ENCODE peak calls at places on chromosomes 16 and 17, in ten cellular contexts. J, E, B, S, K, Z, G, Q, C and W are unnamed samples.

GRCh38 chr16:5461141-5461540 is 363.5 kb upstream of the EEF2KMT start:
- DNase-seq in J (no peak), E (no peak), K (no peak), Z (no peak), Q (no peak), B (no peak), C (no peak), G (no peak), S (no peak), W (no peak)

GRCh38 chr16:1121009-1121408 is 25.0 kb upstream of the C1QTNF8 start:
- DNase-seq in B (no peak), Q (no peak), K (no peak), G (no peak), C (no peak), E (no peak), S (no peak), J (no peak), Z (no peak), W (no peak)

GRCh38 chr17:73307130-73307529 is 4.7 kb downstream of the CDC42EP4 start:
- DNase-seq in C (no peak), S (no peak), B (no peak), Q (peak), G (peak), Z (peak), E (no peak), J (no peak), K (peak), W (no peak)

GRCh38 chr16:15502041-15502725 is 67.8 kb downstream of the BMERB1 start:
- DNase-seq in B (no peak), S (no peak), C (no peak), J (no peak), Z (no peak), Q (no peak), E (no peak), K (no peak), G (no peak), W (no peak)

GRCh38 chr17:8742828-8743227 is 1.8 kb downstream of the CCDC42 start:
- DNase-seq in Q (no peak), G (no peak), J (no peak), K (no peak), Z (no peak), S (no peak), C (no peak), E (no peak), B (no peak), W (no peak)

GRCh38 chr17:41402161-41402560 is 4.8 kb upstream of the KRT31 start:
- DNase-seq in S (no peak), J (no peak), B (no peak), Z (no peak), E (no peak), K (no peak), Q (no peak), G (no peak), C (no peak), W (no peak)

GRCh38 chr17:71440513-71440912 is 680.3 kb upstream of the SOX9 start:
- DNase-seq in J (no peak), C (no peak), G (no peak), B (no peak), Z (no peak), S (no peak), K (no peak), E (no peak), Q (peak), W (no peak)

GRCh38 chr17:57774872-57775271 is 29.8 kb upstream of the CCDC182 start:
- DNase-seq in G (no peak), B (no peak), S (no peak), Q (no peak), E (no peak), K (no peak), Z (no peak), C (no peak), J (no peak), W (no peak)

GRCh38 chr16:66408181-66409048 is 18.7 kb upstream of the BEAN1 start:
- DNase-seq in K (no peak), C (no peak), G (peak), E (no peak), S (no peak), Z (no peak), J (no peak), B (peak), Q (no peak), W (peak)

GRCh38 chr16:66935319-66936011 is at the start of gene CES2:
- DNase-seq in K (peak), C (no peak), E (no peak), S (peak), J (no peak), B (peak), Z (peak), Q (peak), G (peak), W (no peak)

GRCh38 chr16:75029854-75030253 is 31.0 kb downstream of the ZNRF1 start:
- DNase-seq in E (no peak), S (no peak), B (no peak), J (no peak), K (no peak), C (no peak), Q (no peak), G (no peak), Z (no peak), W (no peak)

GRCh38 chr16:58042886-58043515 is 17.4 kb downstream of the MMP15 start:
- DNase-seq in B (no peak), Z (no peak), C (no peak), K (no peak), J (no peak), Q (no peak), S (no peak), G (no peak), E (no peak), W (no peak)

GRCh38 chr16:58127033-58127556 is 2.1 kb downstream of the CFAP20 start:
- DNase-seq in G (no peak), Q (no peak), C (peak), J (peak), K (no peak), B (no peak), E (no peak), Z (no peak), S (peak), W (peak)

DNA sequence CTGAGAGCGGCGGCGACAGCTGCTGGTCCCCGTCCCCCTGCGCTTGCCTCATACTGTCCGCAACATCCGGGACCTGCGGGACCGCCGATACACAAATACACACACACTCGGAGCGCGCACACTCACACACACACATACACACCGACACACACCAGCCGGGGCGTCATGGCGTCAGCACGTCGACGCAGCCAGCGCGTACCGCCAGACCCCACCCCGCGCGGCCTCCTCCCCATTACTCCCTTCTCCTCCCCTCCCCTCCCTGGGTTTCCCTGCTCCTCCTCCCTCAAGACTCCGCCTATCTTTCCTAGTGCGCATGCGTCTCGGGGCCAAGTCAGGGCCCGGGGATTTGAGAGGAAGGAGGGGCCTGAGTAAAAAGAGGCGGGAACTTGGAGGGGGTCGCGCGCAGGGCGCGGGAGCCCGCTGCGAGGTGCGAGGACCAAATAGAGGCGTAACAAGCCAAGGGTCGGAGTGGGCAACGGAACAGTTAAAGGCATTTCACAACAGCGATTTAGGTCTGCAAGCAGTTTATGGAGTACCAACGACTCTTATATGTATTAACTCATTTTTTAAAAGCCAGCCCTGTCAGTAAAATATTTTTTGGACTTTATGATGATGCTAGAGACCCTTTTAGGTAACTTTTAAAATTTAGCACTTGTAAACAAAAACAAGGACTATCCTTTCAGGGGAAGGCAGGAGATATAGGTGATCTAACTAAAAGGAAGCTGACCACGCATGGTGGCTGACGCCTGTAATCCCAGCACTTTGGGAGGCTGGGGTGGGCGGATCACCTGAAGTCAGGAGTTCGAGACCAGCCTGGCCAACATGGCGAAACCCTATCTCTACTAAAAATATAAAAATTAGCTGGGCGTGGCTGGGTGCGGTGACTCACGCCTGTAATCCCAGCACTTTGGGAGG is at the start of gene SPOP:
- DNase-seq in G (peak), E (peak), C (peak), Q (peak), Z (peak), S (peak), K (peak), B (peak), J (peak), W (peak)
- TF ChIP-seq POLR2A in G (peak), E (peak), C (peak), Q (peak), Z (peak), S (peak), K (peak), B (no peak), J (peak), W (peak)

GRCh38 chr16:59368586-59368985 is 634.5 kb upstream of the GOT2 start:
- DNase-seq in Z (no peak), J (no peak), Q (no peak), C (no peak), K (no peak), B (no peak), G (no peak), E (no peak), S (no peak), W (no peak)
- TF ChIP-seq POLR2A in Z (no peak), J (no peak), Q (no peak), C (no peak), K (no peak), B (no peak), G (no peak), E (no peak), S (no peak), W (no peak)

DNA sequence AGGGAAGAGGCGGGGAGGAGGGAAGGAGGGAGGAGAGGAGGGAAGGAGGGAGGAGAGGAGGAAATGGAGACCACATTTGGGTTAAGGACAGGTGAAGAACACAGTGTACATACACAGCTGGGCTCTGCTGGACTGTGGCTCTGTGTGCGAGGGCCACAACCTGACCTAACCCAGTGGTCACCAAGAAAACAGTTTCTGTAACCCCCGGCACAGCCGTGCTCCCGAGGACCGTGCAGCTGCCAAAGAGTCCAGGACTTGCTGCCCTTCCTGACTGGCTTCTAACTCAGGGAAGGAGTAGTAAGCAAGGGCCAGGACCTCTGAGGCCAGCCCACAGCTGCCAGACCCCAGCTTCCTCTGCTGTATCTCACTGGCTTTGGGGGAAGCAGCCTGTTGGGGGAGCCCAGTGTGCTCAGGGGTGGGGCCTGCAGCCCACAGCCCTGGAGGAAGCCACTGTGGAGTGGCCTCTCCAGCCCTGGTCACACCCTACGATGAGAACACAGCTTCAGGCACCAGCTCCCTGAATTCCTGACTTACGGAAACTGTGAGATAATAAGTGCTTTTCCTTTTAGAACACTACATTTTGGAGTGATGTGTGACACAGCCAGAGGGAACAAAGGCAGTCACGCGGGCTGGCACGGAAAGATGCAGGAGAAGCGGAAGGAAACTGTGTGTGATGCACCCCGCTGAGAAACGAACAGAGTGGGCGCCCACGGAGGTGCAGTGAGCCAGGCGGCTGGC is 32.3 kb downstream of the SLC7A5 start:
- DNase-seq in K (no peak), S (no peak), G (no peak), Z (no peak), E (no peak), B (no peak), J (no peak), C (no peak), Q (peak), W (no peak)
- TF ChIP-seq POLR2A in K (no peak), S (no peak), G (no peak), Z (no peak), E (no peak), B (no peak), J (no peak), C (no peak), Q (peak), W (no peak)

GRCh38 chr17:7579839-7580630 is 597 bp downstream of the CD68 start:
- DNase-seq in G (no peak), S (no peak), B (no peak), K (no peak), E (no peak), J (peak), Q (no peak), C (peak), Z (no peak), W (peak)

GRCh38 chr17:7582401-7583252 is 1.0 kb upstream of the MPDU1 start:
- DNase-seq in C (no peak), J (no peak), Q (peak), G (no peak), S (no peak), K (no peak), B (no peak), E (no peak), Z (peak), W (no peak)

GRCh38 chr17:7586673-7587419 is 3.0 kb downstream of the SOX15 start:
- DNase-seq in Q (no peak), Z (peak), S (peak), J (no peak), K (peak), C (no peak), G (no peak), B (no peak), E (no peak), W (peak)

GRCh38 chr17:7580631-7581554 is 1.5 kb downstream of the CD68 start:
- DNase-seq in Z (no peak), Q (peak), J (peak), K (no peak), C (no peak), G (no peak), B (no peak), S (no peak), E (no peak), W (peak)

GRCh38 chr17:7583253-7584109 is at the start of gene MPDU1:
- DNase-seq in B (peak), C (peak), S (peak), E (peak), G (peak), Q (peak), Z (peak), K (peak), J (peak), W (peak)
- TF ChIP-seq POLR2A in B (no peak), C (no peak), S (peak), E (peak), G (peak), Q (peak), Z (peak), K (peak), J (peak), W (peak)

GRCh38 chr17:1658100-1658499 is 8.4 kb upstream of the RILP start:
- DNase-seq in S (no peak), E (no peak), G (no peak), B (no peak), C (no peak), J (no peak), Q (peak), K (no peak), Z (no peak), W (no peak)
- TF ChIP-seq POLR2A in S (no peak), E (no peak), G (no peak), B (no peak), C (no peak), J (no peak), Q (no peak), K (no peak), Z (no peak), W (no peak)

GRCh38 chr16:81798311-81799137 is 19.4 kb downstream of the PLCG2 start:
- DNase-seq in E (no peak), Q (peak), S (peak), G (no peak), B (no peak), J (no peak), Z (peak), C (no peak), K (no peak), W (no peak)
- TF ChIP-seq POLR2A in E (peak), Q (no peak), S (no peak), G (no peak), B (no peak), J (no peak), Z (no peak), C (no peak), K (no peak), W (no peak)

DNA sequence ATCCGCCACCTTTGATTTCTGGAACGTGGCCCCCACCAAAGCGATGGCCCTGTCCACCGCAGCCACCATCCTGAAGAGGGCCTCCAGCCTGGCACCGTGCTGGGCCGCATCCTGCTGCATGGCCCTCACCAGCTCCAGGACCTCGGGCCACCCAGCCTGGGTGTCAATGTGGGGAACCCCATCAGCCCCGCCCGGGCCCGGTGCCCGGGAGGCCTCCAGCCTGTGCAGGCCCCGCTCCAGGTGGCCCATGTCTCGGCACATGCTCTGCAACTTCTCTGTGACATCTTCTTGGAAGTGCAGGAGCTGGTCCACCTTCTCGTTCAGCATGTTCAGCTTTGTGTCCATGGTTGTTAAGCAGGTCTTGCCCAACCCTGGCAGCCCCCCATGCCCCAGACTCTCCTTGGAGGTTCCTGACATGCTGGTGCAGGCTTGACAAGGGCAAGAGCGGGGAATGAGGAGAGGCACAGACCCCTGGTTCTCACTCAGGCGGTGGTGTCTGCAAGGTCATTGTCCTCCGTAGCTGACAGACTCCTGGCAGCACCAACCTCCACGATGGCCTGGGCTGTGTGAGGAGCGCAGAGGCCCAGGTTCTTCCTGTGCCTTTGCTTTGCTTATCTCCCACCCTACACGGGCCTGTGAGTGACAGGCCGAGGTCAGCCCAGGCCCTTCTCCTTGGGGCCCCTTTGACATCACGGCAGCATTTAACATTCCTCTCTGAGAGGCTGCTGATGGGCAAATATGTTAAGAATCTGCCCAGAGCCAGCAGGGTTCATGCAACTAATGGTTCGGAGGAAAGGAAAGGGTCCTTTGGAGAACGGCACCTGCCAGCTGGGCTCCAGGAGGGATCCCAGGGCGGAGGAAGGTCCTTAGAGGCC is at the start of gene MYLK3:
- DNase-seq in E (no peak), J (no peak), K (no peak), Q (no peak), Z (no peak), S (peak), B (no peak), G (no peak), C (no peak), W (peak)
- TF ChIP-seq POLR2A in E (no peak), J (no peak), K (no peak), Q (no peak), Z (no peak), S (no peak), B (no peak), G (no peak), C (no peak), W (no peak)

GRCh38 chr17:44220211-44221071 is 966 bp upstream of the UBTF start:
- DNase-seq in K (peak), G (peak), J (peak), Z (peak), B (no peak), Q (peak), S (peak), C (no peak), E (no peak), W (peak)

GRCh38 chr17:44221862-44222111 is 2.3 kb upstream of the UBTF start:
- DNase-seq in J (no peak), G (no peak), Z (no peak), E (no peak), S (no peak), C (no peak), K (no peak), Q (no peak), B (no peak), W (no peak)

GRCh38 chr17:44223574-44224046 is 4.1 kb upstream of the UBTF start:
- DNase-seq in Z (peak), G (peak), C (peak), K (no peak), B (no peak), J (peak), Q (no peak), S (no peak), E (no peak), W (no peak)

GRCh38 chr17:44221072-44221861 is 1.8 kb upstream of the UBTF start:
- DNase-seq in G (peak), S (peak), B (peak), C (peak), Z (peak), Q (peak), E (peak), J (peak), K (peak), W (peak)

DNA sequence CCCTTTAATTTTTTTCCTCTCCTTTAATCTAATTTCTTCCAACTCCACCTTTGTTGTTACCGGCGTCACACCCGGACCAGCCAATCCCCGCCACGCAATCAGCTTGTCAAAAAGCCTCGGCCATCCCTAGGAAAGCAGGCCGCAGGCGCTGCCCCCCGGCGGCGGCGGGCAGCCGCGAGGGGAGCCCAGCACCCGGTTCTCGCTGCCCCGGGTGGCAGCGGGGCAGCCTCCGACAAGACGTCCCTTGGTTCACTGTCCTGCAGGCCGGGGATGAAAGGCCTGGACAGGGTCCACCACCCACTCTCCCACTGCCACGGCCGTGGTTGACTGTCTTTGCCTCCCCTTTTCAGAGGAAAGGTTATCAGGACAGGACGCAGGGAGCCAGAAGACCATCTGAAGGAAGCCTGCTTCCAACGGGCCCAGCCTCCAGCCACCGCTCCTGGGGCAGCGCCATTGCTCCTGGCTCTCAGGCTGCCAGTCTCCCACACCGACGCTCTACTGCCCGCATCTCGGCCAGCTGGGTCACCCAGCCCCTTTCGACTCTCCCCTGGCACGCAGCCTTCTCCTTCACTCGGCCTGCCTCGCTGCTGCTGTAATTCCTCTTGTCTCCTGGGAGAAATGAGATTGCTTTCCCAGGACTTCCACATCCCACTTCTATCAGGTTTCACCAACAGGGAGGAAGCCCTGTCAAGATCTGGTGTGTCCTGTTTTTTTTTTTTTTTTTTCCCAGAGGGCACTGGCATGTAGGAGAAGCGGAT is 2.8 kb upstream of the UBTF start:
- DNase-seq in C (peak), K (peak), E (no peak), Q (peak), S (peak), Z (peak), B (peak), J (peak), G (peak), W (peak)
- TF ChIP-seq POLR2A in C (peak), K (no peak), E (no peak), Q (peak), S (peak), Z (peak), B (no peak), J (peak), G (peak), W (peak)